ENCODE peak calls at places on chromosomes 11 and 22, in seven cellular contexts. One of them, this sample, is unnamed.

GRCh38 chr22:30694171-30694637 is 470 bp upstream of the OSBP2 start:
- DNase-seq in CD4-positive, CD25-positive, alpha-beta regulatory T cell: peak
- DNase-seq in skeletal muscle cell: no peak
- DNase-seq in CD4-positive, alpha-beta memory T cell: peak
- DNase-seq in psoas muscle: peak
- DNase-seq in prostate gland: peak
- DNase-seq in AG04450: peak
- DNase-seq in this sample: peak

GRCh38 chr11:104254347-104254746 is 90.4 kb upstream of the PDGFD start:
- DNase-seq in CD4-positive, CD25-positive, alpha-beta regulatory T cell: peak
- DNase-seq in skeletal muscle cell: peak
- DNase-seq in CD4-positive, alpha-beta memory T cell: no peak
- DNase-seq in psoas muscle: no peak
- DNase-seq in prostate gland: no peak
- DNase-seq in AG04450: no peak
- DNase-seq in this sample: no peak

GRCh38 chr11:65574147-65574962 is 1.5 kb upstream of the EHBP1L1 start:
- DNase-seq in CD4-positive, CD25-positive, alpha-beta regulatory T cell: peak
- DNase-seq in skeletal muscle cell: peak
- DNase-seq in CD4-positive, alpha-beta memory T cell: peak
- DNase-seq in psoas muscle: peak
- DNase-seq in prostate gland: peak
- DNase-seq in AG04450: peak
- DNase-seq in this sample: peak

GRCh38 chr11:110297726-110298297 is 1.4 kb upstream of the RDX start:
- DNase-seq in CD4-positive, CD25-positive, alpha-beta regulatory T cell: no peak
- DNase-seq in skeletal muscle cell: no peak
- DNase-seq in CD4-positive, alpha-beta memory T cell: peak
- DNase-seq in psoas muscle: no peak
- DNase-seq in prostate gland: no peak
- DNase-seq in AG04450: no peak
- DNase-seq in this sample: no peak

GRCh38 chr11:44964526-44965209 is 14.0 kb upstream of the TP53I11 start:
- DNase-seq in CD4-positive, CD25-positive, alpha-beta regulatory T cell: no peak
- DNase-seq in skeletal muscle cell: no peak
- DNase-seq in CD4-positive, alpha-beta memory T cell: no peak
- DNase-seq in psoas muscle: no peak
- DNase-seq in prostate gland: no peak
- DNase-seq in AG04450: no peak
- DNase-seq in this sample: no peak

GRCh38 chr11:128802358-128802981 is 64.6 kb downstream of the KCNJ1 start:
- DNase-seq in CD4-positive, CD25-positive, alpha-beta regulatory T cell: no peak
- DNase-seq in skeletal muscle cell: no peak
- DNase-seq in CD4-positive, alpha-beta memory T cell: no peak
- DNase-seq in psoas muscle: no peak
- DNase-seq in prostate gland: no peak
- DNase-seq in AG04450: no peak
- DNase-seq in this sample: no peak

GRCh38 chr11:8083871-8084281 is 2.9 kb downstream of the TUB start:
- DNase-seq in CD4-positive, CD25-positive, alpha-beta regulatory T cell: no peak
- DNase-seq in skeletal muscle cell: no peak
- DNase-seq in CD4-positive, alpha-beta memory T cell: no peak
- DNase-seq in psoas muscle: no peak
- DNase-seq in prostate gland: no peak
- DNase-seq in AG04450: no peak
- DNase-seq in this sample: no peak

GRCh38 chr11:17230867-17231851 is 23.4 kb upstream of the PIK3C2A start:
- DNase-seq in CD4-positive, CD25-positive, alpha-beta regulatory T cell: peak
- DNase-seq in skeletal muscle cell: no peak
- DNase-seq in CD4-positive, alpha-beta memory T cell: no peak
- DNase-seq in psoas muscle: no peak
- DNase-seq in prostate gland: no peak
- DNase-seq in AG04450: no peak
- DNase-seq in this sample: no peak

GRCh38 chr11:37333345-37333744 is 735.3 kb upstream of the RAG2 start:
- DNase-seq in CD4-positive, CD25-positive, alpha-beta regulatory T cell: no peak
- DNase-seq in skeletal muscle cell: no peak
- DNase-seq in CD4-positive, alpha-beta memory T cell: no peak
- DNase-seq in psoas muscle: no peak
- DNase-seq in prostate gland: no peak
- DNase-seq in AG04450: no peak
- DNase-seq in this sample: no peak

GRCh38 chr22:19361501-19362103 is 69.9 kb downstream of the HIRA start:
- DNase-seq in CD4-positive, CD25-positive, alpha-beta regulatory T cell: no peak
- DNase-seq in skeletal muscle cell: no peak
- DNase-seq in CD4-positive, alpha-beta memory T cell: no peak
- DNase-seq in psoas muscle: no peak
- DNase-seq in prostate gland: no peak
- DNase-seq in AG04450: no peak
- DNase-seq in this sample: no peak

GRCh38 chr11:106914409-106914808 is 103.9 kb downstream of the GUCY1A2 start:
- DNase-seq in CD4-positive, CD25-positive, alpha-beta regulatory T cell: no peak
- DNase-seq in skeletal muscle cell: no peak
- DNase-seq in CD4-positive, alpha-beta memory T cell: no peak
- DNase-seq in psoas muscle: no peak
- DNase-seq in prostate gland: no peak
- DNase-seq in AG04450: no peak
- DNase-seq in this sample: no peak

GRCh38 chr11:65436412-65437032 is 13.9 kb downstream of the NEAT1 start:
- DNase-seq in CD4-positive, CD25-positive, alpha-beta regulatory T cell: peak
- DNase-seq in skeletal muscle cell: no peak
- DNase-seq in CD4-positive, alpha-beta memory T cell: no peak
- DNase-seq in psoas muscle: peak
- DNase-seq in prostate gland: peak
- DNase-seq in AG04450: no peak
- DNase-seq in this sample: no peak

GRCh38 chr11:61985863-61986262 is 18.4 kb upstream of the FTH1 start:
- DNase-seq in CD4-positive, CD25-positive, alpha-beta regulatory T cell: no peak
- DNase-seq in skeletal muscle cell: no peak
- DNase-seq in CD4-positive, alpha-beta memory T cell: no peak
- DNase-seq in psoas muscle: no peak
- DNase-seq in prostate gland: no peak
- DNase-seq in AG04450: no peak
- DNase-seq in this sample: no peak

DNA sequence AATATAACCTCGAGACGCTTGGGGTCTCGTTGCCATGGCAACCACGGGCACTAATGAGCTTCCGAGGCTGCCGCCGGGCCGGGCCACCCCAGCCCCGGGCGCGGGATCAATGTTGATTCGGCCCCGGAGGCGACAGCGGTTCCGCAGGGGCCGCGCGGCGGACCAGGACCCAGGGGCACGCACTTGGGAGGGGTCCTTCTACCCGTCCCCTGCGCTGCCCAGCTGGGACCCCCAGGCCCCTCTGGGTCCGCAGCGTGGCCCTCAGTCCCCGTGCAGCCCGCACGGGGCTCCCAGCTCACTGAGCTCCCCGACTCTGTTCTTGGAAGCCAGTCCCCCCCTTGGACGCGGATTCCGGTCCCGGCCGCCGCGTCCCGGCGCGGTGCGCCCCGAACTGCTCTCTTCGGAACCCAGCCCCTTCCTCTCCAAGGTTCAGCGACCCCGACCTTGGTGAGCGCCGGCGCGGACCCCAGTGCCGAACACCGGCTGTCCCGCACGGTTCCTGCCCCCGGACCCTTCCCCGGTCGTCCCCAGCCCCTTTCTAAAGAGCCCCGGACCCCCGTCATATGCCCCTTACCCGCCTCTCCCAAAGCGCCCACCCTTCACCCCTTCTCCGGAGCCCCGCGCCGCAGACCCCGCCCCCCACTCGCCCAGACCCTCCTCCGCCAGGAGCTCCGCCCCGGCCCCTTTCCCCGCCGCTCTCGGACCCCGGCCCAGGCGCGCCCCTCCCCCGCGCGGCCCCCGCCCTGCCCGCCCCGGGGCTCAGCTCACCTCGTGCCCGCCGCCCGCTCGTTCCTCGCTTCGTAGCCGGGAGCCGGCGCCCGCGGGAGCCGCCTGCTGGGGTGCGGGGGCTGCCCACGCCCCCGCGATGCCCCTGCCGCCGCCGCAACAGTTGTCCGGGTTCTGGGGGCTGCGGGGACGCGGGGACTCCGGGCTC is 18.2 kb upstream of the SHISAL1 start:
- DNase-seq in CD4-positive, CD25-positive, alpha-beta regulatory T cell: no peak
- DNase-seq in skeletal muscle cell: no peak
- DNase-seq in CD4-positive, alpha-beta memory T cell: no peak
- DNase-seq in psoas muscle: no peak
- DNase-seq in prostate gland: no peak
- DNase-seq in AG04450: no peak
- DNase-seq in this sample: no peak
- H3K4me3 ChIP-seq in CD4-positive, CD25-positive, alpha-beta regulatory T cell: no peak
- H3K4me3 ChIP-seq in skeletal muscle cell: peak
- H3K4me3 ChIP-seq in CD4-positive, alpha-beta memory T cell: no peak
- H3K4me3 ChIP-seq in psoas muscle: peak
- H3K4me3 ChIP-seq in prostate gland: peak
- H3K4me3 ChIP-seq in AG04450: peak
- H3K4me3 ChIP-seq in this sample: no peak

GRCh38 chr11:133713844-133714243 is 131.5 kb downstream of the SPATA19 start:
- DNase-seq in CD4-positive, CD25-positive, alpha-beta regulatory T cell: no peak
- DNase-seq in skeletal muscle cell: no peak
- DNase-seq in CD4-positive, alpha-beta memory T cell: no peak
- DNase-seq in psoas muscle: no peak
- DNase-seq in prostate gland: no peak
- DNase-seq in AG04450: no peak
- DNase-seq in this sample: no peak

GRCh38 chr11:133711545-133711944 is 133.8 kb downstream of the SPATA19 start:
- DNase-seq in CD4-positive, CD25-positive, alpha-beta regulatory T cell: no peak
- DNase-seq in skeletal muscle cell: no peak
- DNase-seq in CD4-positive, alpha-beta memory T cell: no peak
- DNase-seq in psoas muscle: no peak
- DNase-seq in prostate gland: no peak
- DNase-seq in AG04450: no peak
- DNase-seq in this sample: no peak

GRCh38 chr11:133713406-133713805 is 131.9 kb downstream of the SPATA19 start:
- DNase-seq in CD4-positive, CD25-positive, alpha-beta regulatory T cell: no peak
- DNase-seq in skeletal muscle cell: no peak
- DNase-seq in CD4-positive, alpha-beta memory T cell: no peak
- DNase-seq in psoas muscle: no peak
- DNase-seq in prostate gland: no peak
- DNase-seq in AG04450: no peak
- DNase-seq in this sample: no peak

GRCh38 chr11:133710681-133711240 is 134.6 kb downstream of the SPATA19 start:
- DNase-seq in CD4-positive, CD25-positive, alpha-beta regulatory T cell: no peak
- DNase-seq in skeletal muscle cell: no peak
- DNase-seq in CD4-positive, alpha-beta memory T cell: no peak
- DNase-seq in psoas muscle: no peak
- DNase-seq in prostate gland: no peak
- DNase-seq in AG04450: no peak
- DNase-seq in this sample: no peak

DNA sequence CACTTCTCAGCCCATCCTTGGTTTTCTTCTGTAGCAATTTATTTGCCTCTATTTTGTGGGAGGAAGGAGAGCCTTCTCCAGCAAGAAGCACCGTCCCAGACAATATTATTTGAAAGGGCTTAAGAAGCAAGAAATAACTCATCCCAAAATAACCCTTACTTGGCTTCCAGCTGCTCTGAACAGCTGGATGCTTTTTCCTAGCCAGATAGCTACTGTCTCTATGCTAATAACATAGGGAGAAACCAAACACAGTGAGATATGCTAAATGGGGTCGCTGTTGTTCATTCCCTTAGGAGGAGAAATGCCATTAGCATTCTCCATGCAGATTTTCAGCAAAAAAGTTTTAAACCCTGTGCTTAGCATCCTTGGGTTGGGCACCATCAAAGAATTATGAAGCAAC is 133.1 kb downstream of the SPATA19 start:
- DNase-seq in CD4-positive, CD25-positive, alpha-beta regulatory T cell: no peak
- DNase-seq in skeletal muscle cell: no peak
- DNase-seq in CD4-positive, alpha-beta memory T cell: no peak
- DNase-seq in psoas muscle: no peak
- DNase-seq in prostate gland: no peak
- DNase-seq in AG04450: no peak
- DNase-seq in this sample: no peak
- H3K4me3 ChIP-seq in CD4-positive, CD25-positive, alpha-beta regulatory T cell: no peak
- H3K4me3 ChIP-seq in skeletal muscle cell: no peak
- H3K4me3 ChIP-seq in CD4-positive, alpha-beta memory T cell: no peak
- H3K4me3 ChIP-seq in psoas muscle: no peak
- H3K4me3 ChIP-seq in prostate gland: no peak
- H3K4me3 ChIP-seq in AG04450: no peak
- H3K4me3 ChIP-seq in this sample: no peak

DNA sequence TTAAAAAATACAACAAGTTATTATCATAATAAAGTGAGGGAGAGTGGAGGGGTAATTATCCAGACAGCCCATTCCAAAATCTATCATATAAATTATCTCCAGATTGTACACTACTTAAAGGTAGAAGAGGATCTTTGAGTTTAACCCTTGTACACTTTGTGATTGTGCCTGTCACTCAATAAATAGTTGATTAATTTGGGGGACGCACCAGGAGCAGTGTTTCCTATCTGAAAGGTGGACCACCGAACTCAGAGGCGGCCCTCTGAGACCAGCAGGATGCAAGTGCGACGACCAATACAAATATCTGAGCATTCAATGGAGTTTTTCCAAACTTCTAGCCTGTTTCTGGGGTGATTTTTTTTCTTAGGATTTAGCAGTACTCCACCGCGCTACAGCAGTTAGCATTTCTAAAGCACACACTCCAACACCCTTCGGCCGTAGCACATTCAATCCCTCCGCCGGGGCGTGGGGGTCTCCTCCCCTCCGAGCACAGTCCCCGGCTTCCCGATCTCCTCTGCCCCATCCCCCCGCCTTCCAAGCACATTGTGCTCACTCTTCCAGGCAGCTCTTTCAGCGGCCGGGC is 1.0 kb upstream of the CECR2 start:
- DNase-seq in CD4-positive, CD25-positive, alpha-beta regulatory T cell: no peak
- DNase-seq in skeletal muscle cell: no peak
- DNase-seq in CD4-positive, alpha-beta memory T cell: no peak
- DNase-seq in psoas muscle: no peak
- DNase-seq in prostate gland: peak
- DNase-seq in AG04450: no peak
- DNase-seq in this sample: no peak
- H3K4me3 ChIP-seq in CD4-positive, CD25-positive, alpha-beta regulatory T cell: no peak
- H3K4me3 ChIP-seq in skeletal muscle cell: peak
- H3K4me3 ChIP-seq in CD4-positive, alpha-beta memory T cell: no peak
- H3K4me3 ChIP-seq in psoas muscle: peak
- H3K4me3 ChIP-seq in prostate gland: peak
- H3K4me3 ChIP-seq in AG04450: no peak
- H3K4me3 ChIP-seq in this sample: peak

DNA sequence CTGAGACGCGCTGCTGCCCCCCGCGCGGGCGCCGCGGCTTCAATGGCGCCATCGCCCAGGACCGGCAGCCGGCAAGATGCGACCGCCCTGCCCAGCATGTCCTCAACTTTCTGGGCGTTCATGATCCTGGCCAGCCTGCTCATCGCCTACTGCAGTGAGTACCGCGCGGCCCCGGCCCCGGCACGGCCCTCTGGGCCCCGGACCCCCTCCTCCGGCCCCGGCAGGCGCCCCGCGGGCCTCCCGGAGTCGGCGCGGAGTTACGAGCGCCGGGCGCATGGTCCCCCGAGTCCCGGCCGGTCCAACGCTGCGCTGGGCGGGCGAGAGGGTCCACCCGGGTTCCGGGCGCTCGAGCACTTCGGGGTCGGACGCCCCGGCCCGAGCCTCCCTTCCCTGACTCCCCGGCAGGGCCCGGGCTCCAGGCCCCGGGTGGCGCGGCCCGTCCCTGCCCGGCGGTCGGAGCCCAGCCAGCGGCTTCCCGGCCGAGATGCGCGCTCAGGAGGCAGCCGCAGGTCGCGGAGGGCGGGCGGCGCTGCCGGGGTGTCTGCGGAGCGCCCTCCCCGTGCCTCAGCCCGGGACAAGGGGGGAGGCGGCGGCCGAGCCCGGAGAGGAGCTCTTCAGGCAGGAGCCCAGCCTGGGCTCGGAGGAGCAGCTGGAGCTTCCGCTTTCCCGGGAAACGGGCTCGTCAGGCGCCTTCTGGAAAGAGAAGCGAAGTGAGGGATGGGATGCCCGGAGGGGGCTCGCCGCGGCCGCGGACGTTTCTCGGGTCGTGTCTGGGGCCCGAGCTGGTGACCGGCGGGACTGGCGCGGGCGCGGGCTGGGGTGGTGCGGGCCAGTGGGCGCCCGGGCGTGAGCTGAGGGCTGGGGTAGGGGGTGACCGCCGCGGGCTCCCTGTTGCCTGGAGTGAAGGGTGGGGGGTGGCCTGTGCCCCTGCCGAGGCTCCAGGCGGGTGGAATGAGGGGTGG is 1337.8 kb downstream of the BRD1 start:
- DNase-seq in CD4-positive, CD25-positive, alpha-beta regulatory T cell: no peak
- DNase-seq in skeletal muscle cell: no peak
- DNase-seq in CD4-positive, alpha-beta memory T cell: no peak
- DNase-seq in psoas muscle: no peak
- DNase-seq in prostate gland: no peak
- DNase-seq in AG04450: no peak
- DNase-seq in this sample: no peak
- H3K4me3 ChIP-seq in CD4-positive, CD25-positive, alpha-beta regulatory T cell: no peak
- H3K4me3 ChIP-seq in skeletal muscle cell: peak
- H3K4me3 ChIP-seq in CD4-positive, alpha-beta memory T cell: no peak
- H3K4me3 ChIP-seq in psoas muscle: peak
- H3K4me3 ChIP-seq in prostate gland: peak
- H3K4me3 ChIP-seq in AG04450: no peak
- H3K4me3 ChIP-seq in this sample: peak